ENCODE peak calls at places on chromosomes 11 and 22, in nine cellular contexts. R is M059J; N is lower lobe of right lung; M is lower leg skin; U is hepatocyte; K is heart right ventricle; X is Calu3; H is activated CD4-positive, alpha-beta T cell treated with anti-CD3 and anti-CD28 coated beads, Interleukin-2, amount 50 U/mL, for 48 hours; Z is T47D. L is an unnamed sample.

GRCh38 chr22:46418827-46419226 is 83.3 kb downstream of the TRMU start:
- DNase-seq in U (no peak), X (no peak), Z (no peak), R (no peak), H (no peak), N (no peak), K (peak), M (no peak), L (no peak)

GRCh38 chr11:34915136-34916013 is 804 bp downstream of the APIP start:
- DNase-seq in N (no peak), H (no peak), Z (no peak), U (no peak), R (no peak), M (no peak), X (no peak), K (no peak), L (no peak)

GRCh38 chr22:19352217-19352616 is 60.7 kb upstream of the CLTCL1 start:
- DNase-seq in K (no peak), Z (no peak), N (no peak), M (no peak), U (no peak), X (no peak), H (no peak), R (no peak), L (no peak)

GRCh38 chr22:48217596-48217995 is 1455.1 kb downstream of the TBC1D22A start:
- DNase-seq in N (no peak), K (no peak), R (no peak), M (no peak), H (no peak), X (no peak), Z (no peak), U (no peak), L (no peak)

GRCh38 chr22:50266994-50267393 is 3.2 kb downstream of the MAPK11 start:
- DNase-seq in X (no peak), N (no peak), H (no peak), R (no peak), U (no peak), M (no peak), K (no peak), Z (no peak), L (no peak)

GRCh38 chr11:57214494-57214893 is 22.6 kb downstream of the APLNR start:
- DNase-seq in N (no peak), U (peak), Z (no peak), R (peak), M (no peak), K (no peak), H (no peak), X (no peak), L (no peak)

GRCh38 chr11:76314741-76315090 is 66.2 kb downstream of the THAP12 start:
- DNase-seq in K (no peak), N (peak), X (no peak), M (no peak), H (no peak), Z (no peak), U (no peak), R (peak), L (no peak)

GRCh38 chr22:23125512-23126103 is 16.2 kb downstream of the RSPH14 start:
- DNase-seq in R (no peak), H (no peak), N (no peak), Z (no peak), K (no peak), M (no peak), U (no peak), X (no peak), L (no peak)

GRCh38 chr11:22193348-22194051 is 615 bp downstream of the ANO5 start:
- DNase-seq in Z (peak), R (no peak), X (peak), M (no peak), H (no peak), N (peak), K (peak), U (peak), L (no peak)

GRCh38 chr11:2194877-2195755 is 23.5 kb upstream of the TH start:
- DNase-seq in R (no peak), K (no peak), X (peak), Z (no peak), H (peak), M (no peak), U (peak), N (peak), L (no peak)

GRCh38 chr11:68749061-68749491 is 2.2 kb downstream of the TESMIN start:
- DNase-seq in X (no peak), Z (no peak), M (no peak), H (no peak), R (peak), K (no peak), U (no peak), N (no peak), L (no peak)

GRCh38 chr11:70084046-70084984 is 6.2 kb downstream of the ANO1 start:
- DNase-seq in R (no peak), U (no peak), H (no peak), N (no peak), M (no peak), Z (no peak), X (no peak), K (no peak), L (no peak)

GRCh38 chr11:43833657-43834073 is 47.0 kb upstream of the ALKBH3 start:
- DNase-seq in M (no peak), H (no peak), N (no peak), Z (no peak), R (peak), U (peak), K (no peak), X (no peak), L (no peak)

GRCh38 chr11:2815762-2816496 is 69.6 kb downstream of the CDKN1C start:
- DNase-seq in K (no peak), H (no peak), Z (no peak), X (no peak), N (peak), R (no peak), M (no peak), U (no peak), L (no peak)

GRCh38 chr11:81359476-81359875 is 1374.2 kb downstream of the FAM181B start:
- DNase-seq in H (no peak), M (no peak), X (no peak), N (no peak), Z (no peak), K (no peak), R (peak), U (no peak), L (no peak)

GRCh38 chr11:61049854-61050253 is 52.4 kb upstream of the CD5 start:
- DNase-seq in M (no peak), U (no peak), Z (no peak), N (no peak), K (peak), R (no peak), H (no peak), X (no peak), L (no peak)

GRCh38 chr11:29943347-29943746 is 73.5 kb downstream of the KCNA4 start:
- DNase-seq in K (no peak), X (no peak), R (no peak), H (no peak), U (no peak), Z (no peak), M (no peak), N (no peak), L (no peak)

GRCh38 chr11:106014035-106014434 is 8.0 kb downstream of the MSANTD4 start:
- DNase-seq in N (no peak), K (no peak), M (no peak), H (no peak), U (no peak), X (no peak), Z (no peak), R (no peak), L (no peak)

GRCh38 chr11:114059278-114059983 is at the start of gene ZBTB16:
- DNase-seq in Z (no peak), M (peak), N (peak), H (peak), U (peak), R (no peak), K (peak), X (no peak), L (peak)

GRCh38 chr11:65794570-65795510 is 8.0 kb downstream of the OVOL1 start:
- DNase-seq in R (no peak), K (no peak), M (no peak), H (no peak), N (no peak), Z (no peak), X (no peak), U (no peak), L (no peak)

GRCh38 chr11:101436511-101437142 is 147.2 kb downstream of the TRPC6 start:
- DNase-seq in N (no peak), M (no peak), Z (no peak), H (peak), K (peak), U (peak), X (peak), R (peak), L (no peak)

GRCh38 chr11:121145826-121146225 is 44.8 kb downstream of the TECTA start:
- DNase-seq in H (no peak), X (no peak), Z (no peak), M (no peak), U (no peak), N (no peak), R (no peak), K (no peak), L (no peak)

GRCh38 chr11:72338741-72339140 is 94.8 kb upstream of the PHOX2A start:
- DNase-seq in R (peak), Z (no peak), X (no peak), K (no peak), U (no peak), N (no peak), H (no peak), M (no peak), L (no peak)